ENCODE peak calls at places on chromosomes 5 and 9, in five cellular contexts. One of them, this sample, is unnamed.

GRCh38 chr5:158886086-158886485 is 213.6 kb downstream of the EBF1 start:
- DNase-seq in gastrocnemius medialis: no peak
- DNase-seq in fibroblast of lung: peak
- DNase-seq in A549: no peak
- DNase-seq in fibroblast of the aortic adventitia: peak
- DNase-seq in this sample: no peak

GRCh38 chr9:134569626-134570025 is 72.0 kb upstream of the COL5A1 start:
- DNase-seq in fibroblast of lung: no peak
- DNase-seq in A549: no peak
- DNase-seq in gastrocnemius medialis: no peak
- DNase-seq in fibroblast of the aortic adventitia: no peak
- DNase-seq in this sample: peak

GRCh38 chr5:78805-79149 is 13.2 kb upstream of the PLEKHG4B start:
- DNase-seq in fibroblast of lung: no peak
- DNase-seq in A549: no peak
- DNase-seq in fibroblast of the aortic adventitia: no peak
- DNase-seq in gastrocnemius medialis: no peak
- DNase-seq in this sample: no peak

GRCh38 chr5:111748304-111748763 is 8.7 kb downstream of the NREP start:
- DNase-seq in fibroblast of the aortic adventitia: peak
- DNase-seq in gastrocnemius medialis: no peak
- DNase-seq in A549: no peak
- DNase-seq in fibroblast of lung: peak
- DNase-seq in this sample: no peak

GRCh38 chr5:125321654-125322053 is 575.2 kb upstream of the ZNF608 start:
- DNase-seq in A549: no peak
- DNase-seq in fibroblast of the aortic adventitia: no peak
- DNase-seq in fibroblast of lung: no peak
- DNase-seq in gastrocnemius medialis: no peak
- DNase-seq in this sample: no peak

GRCh38 chr5:147490989-147491388 is 18.9 kb downstream of the DPYSL3 start:
- DNase-seq in fibroblast of lung: peak
- DNase-seq in gastrocnemius medialis: no peak
- DNase-seq in fibroblast of the aortic adventitia: peak
- DNase-seq in A549: no peak
- DNase-seq in this sample: no peak

GRCh38 chr5:17308326-17309065 is 91.1 kb downstream of the BASP1 start:
- DNase-seq in fibroblast of the aortic adventitia: no peak
- DNase-seq in fibroblast of lung: no peak
- DNase-seq in gastrocnemius medialis: no peak
- DNase-seq in A549: no peak
- DNase-seq in this sample: no peak

GRCh38 chr9:38057416-38058195 is 11.4 kb downstream of the SHB start:
- DNase-seq in gastrocnemius medialis: no peak
- DNase-seq in fibroblast of lung: no peak
- DNase-seq in A549: no peak
- DNase-seq in fibroblast of the aortic adventitia: no peak
- DNase-seq in this sample: no peak

GRCh38 chr9:14618851-14619250 is 74.4 kb downstream of the ZDHHC21 start:
- DNase-seq in A549: no peak
- DNase-seq in gastrocnemius medialis: no peak
- DNase-seq in fibroblast of the aortic adventitia: no peak
- DNase-seq in fibroblast of lung: no peak
- DNase-seq in this sample: no peak

GRCh38 chr9:21684831-21685362 is 117.5 kb upstream of the MTAP start:
- DNase-seq in fibroblast of lung: peak
- DNase-seq in gastrocnemius medialis: no peak
- DNase-seq in A549: peak
- DNase-seq in fibroblast of the aortic adventitia: peak
- DNase-seq in this sample: no peak

GRCh38 chr5:113520429-113520828 is 6.9 kb downstream of the YTHDC2 start:
- DNase-seq in A549: no peak
- DNase-seq in fibroblast of the aortic adventitia: peak
- DNase-seq in gastrocnemius medialis: no peak
- DNase-seq in fibroblast of lung: peak
- DNase-seq in this sample: no peak

GRCh38 chr5:119411291-119411934 is 40.9 kb upstream of the HSD17B4 start:
- DNase-seq in fibroblast of lung: peak
- DNase-seq in gastrocnemius medialis: no peak
- DNase-seq in A549: no peak
- DNase-seq in fibroblast of the aortic adventitia: peak
- DNase-seq in this sample: no peak

GRCh38 chr5:158754018-158754514 is 345.6 kb downstream of the EBF1 start:
- DNase-seq in fibroblast of the aortic adventitia: peak
- DNase-seq in gastrocnemius medialis: no peak
- DNase-seq in fibroblast of lung: peak
- DNase-seq in A549: peak
- DNase-seq in this sample: no peak

GRCh38 chr9:96856363-96857286 is 2.3 kb upstream of the ZNF782 start:
- DNase-seq in fibroblast of lung: peak
- DNase-seq in fibroblast of the aortic adventitia: peak
- DNase-seq in A549: peak
- DNase-seq in gastrocnemius medialis: no peak
- DNase-seq in this sample: peak

GRCh38 chr9:136383436-136383835 is 10.0 kb upstream of the CARD9 start:
- DNase-seq in fibroblast of lung: no peak
- DNase-seq in A549: no peak
- DNase-seq in fibroblast of the aortic adventitia: no peak
- DNase-seq in gastrocnemius medialis: no peak
- DNase-seq in this sample: no peak

GRCh38 chr9:129558551-129559505 is 62.1 kb downstream of the C9orf50 start:
- DNase-seq in A549: peak
- DNase-seq in gastrocnemius medialis: no peak
- DNase-seq in fibroblast of the aortic adventitia: no peak
- DNase-seq in fibroblast of lung: no peak
- DNase-seq in this sample: no peak

GRCh38 chr5:107772418-107773310 is 101.9 kb upstream of the EFNA5 start:
- DNase-seq in A549: no peak
- DNase-seq in gastrocnemius medialis: no peak
- DNase-seq in fibroblast of lung: no peak
- DNase-seq in fibroblast of the aortic adventitia: no peak
- DNase-seq in this sample: no peak

GRCh38 chr9:91425270-91425669 is 1.6 kb upstream of the NFIL3 start:
- DNase-seq in gastrocnemius medialis: no peak
- DNase-seq in A549: no peak
- DNase-seq in fibroblast of the aortic adventitia: no peak
- DNase-seq in fibroblast of lung: no peak
- DNase-seq in this sample: no peak

GRCh38 chr9:95626885-95627558 is 110.3 kb upstream of the PTCH1 start:
- DNase-seq in A549: no peak
- DNase-seq in fibroblast of lung: no peak
- DNase-seq in fibroblast of the aortic adventitia: no peak
- DNase-seq in gastrocnemius medialis: no peak
- DNase-seq in this sample: peak

GRCh38 chr9:113516840-113517577 is 53.5 kb downstream of the RGS3 start:
- DNase-seq in A549: no peak
- DNase-seq in fibroblast of lung: peak
- DNase-seq in fibroblast of the aortic adventitia: no peak
- DNase-seq in gastrocnemius medialis: no peak
- DNase-seq in this sample: no peak

GRCh38 chr5:390571-391491 is 52.1 kb upstream of the EXOC3 start:
- DNase-seq in fibroblast of lung: no peak
- DNase-seq in fibroblast of the aortic adventitia: no peak
- DNase-seq in A549: peak
- DNase-seq in gastrocnemius medialis: no peak
- DNase-seq in this sample: no peak

GRCh38 chr9:83906144-83906543 is 15.1 kb downstream of the KIF27 start:
- DNase-seq in A549: no peak
- DNase-seq in fibroblast of lung: no peak
- DNase-seq in gastrocnemius medialis: no peak
- DNase-seq in fibroblast of the aortic adventitia: no peak
- DNase-seq in this sample: no peak

GRCh38 chr9:131593255-131593820 is 48.0 kb downstream of the PRRT1B start:
- DNase-seq in gastrocnemius medialis: no peak
- DNase-seq in fibroblast of lung: peak
- DNase-seq in A549: no peak
- DNase-seq in fibroblast of the aortic adventitia: no peak
- DNase-seq in this sample: no peak

GRCh38 chr5:80152778-80153177 is 103.1 kb downstream of the SERINC5 start:
- DNase-seq in gastrocnemius medialis: no peak
- DNase-seq in fibroblast of lung: no peak
- DNase-seq in fibroblast of the aortic adventitia: no peak
- DNase-seq in A549: no peak
- DNase-seq in this sample: no peak

GRCh38 chr5:110288766-110289165 is 437.7 kb downstream of the TMEM232 start:
- DNase-seq in A549: no peak
- DNase-seq in fibroblast of lung: peak
- DNase-seq in fibroblast of the aortic adventitia: peak
- DNase-seq in gastrocnemius medialis: no peak
- DNase-seq in this sample: no peak

GRCh38 chr5:159422371-159422770 is 92.1 kb upstream of the IL12B start:
- DNase-seq in fibroblast of lung: peak
- DNase-seq in fibroblast of the aortic adventitia: peak
- DNase-seq in gastrocnemius medialis: no peak
- DNase-seq in A549: no peak
- DNase-seq in this sample: no peak

GRCh38 chr9:80177949-80178480 is 606.2 kb downstream of the TLE4 start:
- DNase-seq in A549: no peak
- DNase-seq in fibroblast of lung: peak
- DNase-seq in fibroblast of the aortic adventitia: no peak
- DNase-seq in gastrocnemius medialis: no peak
- DNase-seq in this sample: no peak

GRCh38 chr5:87074934-87075541 is 192.6 kb upstream of the RASA1 start:
- DNase-seq in gastrocnemius medialis: no peak
- DNase-seq in A549: no peak
- DNase-seq in fibroblast of lung: no peak
- DNase-seq in fibroblast of the aortic adventitia: no peak
- DNase-seq in this sample: no peak

GRCh38 chr5:115624994-115625393 is 842 bp downstream of the TMED7 start:
- DNase-seq in A549: no peak
- DNase-seq in fibroblast of lung: no peak
- DNase-seq in fibroblast of the aortic adventitia: no peak
- DNase-seq in gastrocnemius medialis: no peak
- DNase-seq in this sample: no peak

GRCh38 chr9:90726215-90726614 is 75.4 kb upstream of the SYK start:
- DNase-seq in fibroblast of the aortic adventitia: no peak
- DNase-seq in gastrocnemius medialis: no peak
- DNase-seq in fibroblast of lung: no peak
- DNase-seq in A549: no peak
- DNase-seq in this sample: no peak

GRCh38 chr5:81802020-81802419 is 51.1 kb upstream of the SSBP2 start:
- DNase-seq in fibroblast of the aortic adventitia: no peak
- DNase-seq in gastrocnemius medialis: no peak
- DNase-seq in fibroblast of lung: no peak
- DNase-seq in A549: no peak
- DNase-seq in this sample: no peak

GRCh38 chr5:81800797-81801196 is 49.9 kb upstream of the SSBP2 start:
- DNase-seq in A549: no peak
- DNase-seq in fibroblast of lung: peak
- DNase-seq in fibroblast of the aortic adventitia: no peak
- DNase-seq in gastrocnemius medialis: no peak
- DNase-seq in this sample: no peak

GRCh38 chr5:81803812-81804211 is 52.9 kb upstream of the SSBP2 start:
- DNase-seq in A549: no peak
- DNase-seq in fibroblast of lung: no peak
- DNase-seq in gastrocnemius medialis: no peak
- DNase-seq in fibroblast of the aortic adventitia: no peak
- DNase-seq in this sample: no peak

GRCh38 chr5:81805086-81805485 is 54.2 kb upstream of the SSBP2 start:
- DNase-seq in fibroblast of the aortic adventitia: no peak
- DNase-seq in A549: no peak
- DNase-seq in fibroblast of lung: no peak
- DNase-seq in gastrocnemius medialis: no peak
- DNase-seq in this sample: no peak

DNA sequence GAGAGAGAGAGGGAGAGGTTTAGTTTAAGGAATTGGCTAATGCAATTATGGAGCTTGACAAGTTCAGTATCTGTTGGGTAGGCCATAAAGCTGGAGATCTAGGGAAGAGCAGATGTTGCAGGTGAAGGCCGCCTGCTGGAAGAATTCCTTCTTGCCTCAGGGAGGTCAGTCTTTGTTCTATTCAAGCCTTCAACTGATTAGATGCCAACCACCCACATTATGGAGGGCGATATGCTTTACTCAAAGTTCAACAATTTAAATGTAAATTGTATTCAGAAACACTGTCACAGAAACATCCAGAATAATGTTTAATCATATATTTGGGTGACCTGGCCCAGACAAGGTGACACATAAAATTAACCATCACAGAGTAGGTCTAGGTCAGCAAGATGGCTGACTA is 51.7 kb upstream of the SSBP2 start:
- DNase-seq in fibroblast of lung: no peak
- DNase-seq in gastrocnemius medialis: no peak
- DNase-seq in A549: no peak
- DNase-seq in fibroblast of the aortic adventitia: no peak
- DNase-seq in this sample: no peak
- H3K4me3 ChIP-seq in fibroblast of lung: no peak
- H3K4me3 ChIP-seq in gastrocnemius medialis: no peak
- H3K4me3 ChIP-seq in A549: no peak
- H3K4me3 ChIP-seq in fibroblast of the aortic adventitia: no peak
- H3K4me3 ChIP-seq in this sample: no peak

GRCh38 chr9:86464242-86464641 is 110.0 kb upstream of the TUT7 start:
- DNase-seq in fibroblast of lung: no peak
- DNase-seq in gastrocnemius medialis: no peak
- DNase-seq in fibroblast of the aortic adventitia: no peak
- DNase-seq in A549: no peak
- DNase-seq in this sample: no peak

GRCh38 chr9:86470326-86470725 is 116.1 kb upstream of the TUT7 start:
- DNase-seq in fibroblast of the aortic adventitia: peak
- DNase-seq in gastrocnemius medialis: no peak
- DNase-seq in fibroblast of lung: peak
- DNase-seq in A549: no peak
- DNase-seq in this sample: no peak

GRCh38 chr9:86471501-86471900 is 117.3 kb upstream of the TUT7 start:
- DNase-seq in fibroblast of lung: no peak
- DNase-seq in gastrocnemius medialis: no peak
- DNase-seq in fibroblast of the aortic adventitia: no peak
- DNase-seq in A549: no peak
- DNase-seq in this sample: no peak

GRCh38 chr9:86469476-86470087 is 115.4 kb upstream of the TUT7 start:
- DNase-seq in A549: no peak
- DNase-seq in fibroblast of the aortic adventitia: no peak
- DNase-seq in fibroblast of lung: peak
- DNase-seq in gastrocnemius medialis: no peak
- DNase-seq in this sample: no peak
- H3K4me3 ChIP-seq in A549: no peak
- H3K4me3 ChIP-seq in fibroblast of the aortic adventitia: no peak
- H3K4me3 ChIP-seq in fibroblast of lung: no peak
- H3K4me3 ChIP-seq in gastrocnemius medialis: no peak
- H3K4me3 ChIP-seq in this sample: no peak

DNA sequence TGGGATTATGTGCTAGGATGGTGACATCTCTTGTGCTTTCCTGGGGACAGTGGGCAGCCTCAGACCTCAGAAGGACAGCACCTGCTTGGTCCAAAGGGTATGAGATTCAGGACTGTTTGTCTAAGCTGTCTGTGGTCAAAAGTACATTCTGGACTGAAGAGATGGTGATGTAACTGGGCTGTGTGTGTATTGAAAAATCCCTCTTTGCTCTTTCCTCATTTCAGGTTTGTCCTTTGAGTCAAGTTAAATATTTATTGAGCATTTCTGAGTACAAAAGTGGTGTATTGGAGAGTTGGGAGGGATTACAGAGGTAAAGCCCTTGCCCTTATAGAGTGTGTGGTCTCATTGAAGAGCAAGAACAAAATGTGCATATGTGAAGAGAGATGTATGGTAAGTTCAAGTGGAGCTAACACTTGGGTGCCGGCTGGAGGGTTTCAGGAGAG is 46.7 kb downstream of the RCL1 start:
- DNase-seq in gastrocnemius medialis: no peak
- DNase-seq in A549: no peak
- DNase-seq in fibroblast of the aortic adventitia: no peak
- DNase-seq in fibroblast of lung: no peak
- DNase-seq in this sample: no peak
- H3K4me3 ChIP-seq in gastrocnemius medialis: no peak
- H3K4me3 ChIP-seq in A549: no peak
- H3K4me3 ChIP-seq in fibroblast of the aortic adventitia: no peak
- H3K4me3 ChIP-seq in fibroblast of lung: no peak
- H3K4me3 ChIP-seq in this sample: no peak

GRCh38 chr5:37662789-37663475 is 176.9 kb downstream of the GDNF start:
- DNase-seq in gastrocnemius medialis: no peak
- DNase-seq in fibroblast of lung: no peak
- DNase-seq in A549: no peak
- DNase-seq in fibroblast of the aortic adventitia: peak
- DNase-seq in this sample: no peak
- H3K4me3 ChIP-seq in gastrocnemius medialis: no peak
- H3K4me3 ChIP-seq in fibroblast of lung: no peak
- H3K4me3 ChIP-seq in A549: no peak
- H3K4me3 ChIP-seq in fibroblast of the aortic adventitia: no peak
- H3K4me3 ChIP-seq in this sample: no peak

This sample was measured in uterus.